ENCODE peak calls at places on chromosomes 5 and 9, in five cellular contexts. X is H1, F is GM12878, Q is K562, C is HepG2. I is an unnamed sample.

GRCh38 chr5:3329427-3329826 is 266.2 kb upstream of the IRX1 start:
- DNase-seq in C (no peak), F (no peak), X (no peak), Q (no peak), I (no peak)

GRCh38 chr9:14779566-14780022 is 57.1 kb upstream of the CER1 start:
- DNase-seq in C (no peak), F (no peak), X (no peak), Q (no peak), I (no peak)

GRCh38 chr5:153755913-153756500 is 265.5 kb downstream of the GRIA1 start:
- DNase-seq in F (no peak), Q (no peak), X (no peak), C (no peak), I (no peak)

GRCh38 chr5:37882636-37883035 is 42.8 kb upstream of the GDNF start:
- DNase-seq in X (no peak), C (no peak), Q (no peak), F (no peak), I (no peak)

GRCh38 chr9:130029223-130029583 is 13.8 kb downstream of the FNBP1 start:
- DNase-seq in F (no peak), X (no peak), Q (no peak), C (no peak), I (no peak)

GRCh38 chr5:55966284-55966683 is 28.5 kb downstream of the IL6ST start:
- DNase-seq in Q (no peak), X (no peak), F (no peak), C (no peak), I (no peak)

GRCh38 chr5:6686916-6687409 is 26.3 kb upstream of the TENT4A start:
- DNase-seq in F (no peak), X (no peak), C (peak; percentile 42), Q (no peak), I (no peak)

GRCh38 chr5:172740483-172741205 is 30.4 kb downstream of the DUSP1 start:
- DNase-seq in Q (no peak), C (no peak), F (no peak), X (no peak), I (no peak)

GRCh38 chr5:566636-567309 is 42.5 kb upstream of the SLC9A3 start:
- DNase-seq in Q (peak; percentile 49), F (no peak), C (no peak), X (no peak), I (no peak)

GRCh38 chr5:56102885-56103284 is 108.1 kb upstream of the IL6ST start:
- DNase-seq in X (no peak), F (no peak), C (no peak), Q (no peak), I (no peak)

GRCh38 chr9:104386425-104387069 is 117.5 kb upstream of the OR13F1 start:
- DNase-seq in X (no peak), Q (no peak), C (peak; percentile 16), F (no peak), I (peak; percentile 22)

GRCh38 chr5:121793791-121794190 is 57.9 kb upstream of the FTMT start:
- DNase-seq in C (no peak), X (no peak), F (no peak), Q (no peak), I (no peak)

GRCh38 chr5:121797677-121798518 is 53.8 kb upstream of the FTMT start:
- DNase-seq in Q (no peak), C (no peak), X (no peak), F (no peak), I (no peak)

GRCh38 chr5:121795511-121795910 is 56.2 kb upstream of the FTMT start:
- DNase-seq in C (no peak), X (peak; percentile 3), Q (no peak), F (no peak), I (no peak)
- TF ChIP-seq RAD21 in C (no peak), X (peak; percentile 10), Q (no peak), F (no peak), I (peak; percentile 6)

GRCh38 chr9:34954225-34954624 is 3.9 kb upstream of the PHF24 start:
- DNase-seq in C (no peak), F (no peak), X (no peak), Q (no peak), I (no peak)

GRCh38 chr9:34956648-34957047 is 1.4 kb upstream of the PHF24 start:
- DNase-seq in F (no peak), X (no peak), Q (no peak), C (no peak), I (no peak)

GRCh38 chr9:34958411-34958982 is 412 bp downstream of the PHF24 start:
- DNase-seq in X (no peak), C (no peak), F (no peak), Q (no peak), I (no peak)

GRCh38 chr9:34961574-34962480 is 3.7 kb downstream of the PHF24 start:
- DNase-seq in C (no peak), X (no peak), Q (no peak), F (no peak), I (no peak)

GRCh38 chr9:34957492-34958410 is at the start of gene PHF24:
- DNase-seq in C (no peak), X (no peak), F (no peak), Q (peak; percentile 48), I (no peak)
- TF ChIP-seq EZH2 in C (peak; percentile 44), X (no peak), F (no peak), Q (no peak), I (no peak)

DNA sequence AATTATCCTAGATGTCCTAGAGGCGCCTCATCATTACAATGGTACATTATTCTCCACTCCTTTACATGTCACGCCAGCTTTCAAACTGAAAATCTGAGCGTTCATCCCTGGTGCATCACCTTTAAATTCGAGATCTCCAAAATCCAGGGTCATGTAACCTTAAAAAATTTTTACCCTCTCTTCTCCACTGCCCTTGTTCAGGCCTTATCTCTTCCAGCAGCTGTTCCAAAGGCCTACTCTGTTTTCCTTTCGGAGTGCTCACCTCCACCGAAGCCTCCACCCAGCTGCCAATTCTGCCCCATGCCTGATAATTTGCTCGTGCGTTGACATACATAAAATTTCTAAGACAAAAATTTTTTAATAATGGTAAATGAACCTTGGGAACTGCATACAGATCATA is 955 bp upstream of the MSH3 start:
- DNase-seq in Q (peak; percentile 55), C (no peak), F (no peak), X (no peak), I (no peak)
- H3K9ac ChIP-seq in Q (peak overlapping the region; percentile 89), C (peak overlapping the region; percentile 77), F (peak overlapping the region; percentile 96), X (peak overlapping the region; percentile 93), I (peak overlapping the region; percentile 93)

GRCh38 chr5:151611127-151611775 is 20.1 kb upstream of the FAT2 start:
- DNase-seq in X (no peak), Q (no peak), C (no peak), F (no peak), I (no peak)

GRCh38 chr5:151608522-151608921 is 17.4 kb upstream of the FAT2 start:
- DNase-seq in Q (no peak), X (no peak), F (no peak), C (no peak), I (no peak)

GRCh38 chr5:151614565-151614964 is 23.4 kb upstream of the FAT2 start:
- DNase-seq in X (no peak), Q (no peak), F (no peak), C (no peak), I (no peak)

GRCh38 chr5:151615431-151615830 is 24.3 kb upstream of the FAT2 start:
- DNase-seq in C (no peak), F (no peak), X (no peak), Q (no peak), I (no peak)

GRCh38 chr5:151612689-151613427 is 21.7 kb upstream of the FAT2 start:
- DNase-seq in F (peak; percentile 45), X (no peak), Q (no peak), C (no peak), I (peak; percentile 19)
- TF ChIP-seq RAD21 in F (no peak), X (no peak), Q (no peak), C (no peak), I (no peak)